ENCODE peak calls at places on chromosomes 1 and 21, in ten cellular contexts. J is breast epithelium, D is GM23338, Q is BJ, F is HL-60, E is psoas muscle, T is GM06990, H is adrenal gland, X is AG09309, A is A549. L is an unnamed sample.

GRCh38 chr1:235624751-235625192 is 24.8 kb downstream of the GNG4 start:
- DNase-seq in D (no peak), H (no peak), E (no peak), J (no peak), A (no peak), X (peak), Q (no peak), F (peak), T (no peak), L (no peak)

GRCh38 chr1:197184190-197184589 is 37.7 kb upstream of the ASPM start:
- DNase-seq in T (no peak), E (no peak), J (no peak), D (no peak), Q (no peak), H (no peak), A (no peak), F (no peak), X (no peak), L (no peak)

GRCh38 chr21:42424848-42425602 is 21.3 kb downstream of the UBASH3A start:
- DNase-seq in X (no peak), D (no peak), J (no peak), H (no peak), F (peak), T (peak), Q (no peak), E (no peak), A (no peak), L (no peak)

GRCh38 chr1:89552481-89553194 is 28.0 kb downstream of the LRRC8B start:
- DNase-seq in J (no peak), A (no peak), H (peak), E (no peak), T (peak), Q (no peak), X (peak), F (peak), D (no peak), L (no peak)

GRCh38 chr1:203420220-203420705 is 55.3 kb upstream of the PRELP start:
- DNase-seq in F (no peak), A (no peak), J (no peak), X (no peak), H (no peak), T (no peak), E (no peak), Q (no peak), D (no peak), L (no peak)

GRCh38 chr1:93613895-93614294 is 67.7 kb downstream of the BCAR3 start:
- DNase-seq in J (no peak), H (peak), Q (no peak), D (no peak), X (no peak), A (no peak), E (no peak), T (no peak), F (no peak), L (no peak)

GRCh38 chr1:216350186-216350585 is 73.1 kb downstream of the USH2A start:
- DNase-seq in X (no peak), F (no peak), E (no peak), H (no peak), A (no peak), J (no peak), Q (no peak), D (no peak), T (no peak), L (no peak)

GRCh38 chr1:31798086-31798432 is 17.8 kb downstream of the SPOCD1 start:
- DNase-seq in Q (no peak), T (no peak), A (no peak), E (no peak), D (no peak), F (no peak), X (no peak), J (peak), H (peak), L (no peak)

GRCh38 chr1:55699151-55699695 is 484.1 kb upstream of the USP24 start:
- DNase-seq in X (no peak), D (no peak), F (no peak), A (no peak), E (no peak), T (no peak), H (no peak), Q (no peak), J (no peak), L (no peak)

GRCh38 chr1:15952317-15953258 is 23.3 kb downstream of the ZBTB17 start:
- DNase-seq in F (peak), J (no peak), D (peak), A (peak), E (no peak), Q (peak), X (peak), H (peak), T (no peak), L (peak)

GRCh38 chr1:29592261-29592615 is 355.9 kb downstream of the PTPRU start:
- DNase-seq in Q (no peak), J (no peak), A (no peak), D (no peak), F (no peak), T (no peak), H (no peak), E (no peak), X (no peak), L (no peak)

DNA sequence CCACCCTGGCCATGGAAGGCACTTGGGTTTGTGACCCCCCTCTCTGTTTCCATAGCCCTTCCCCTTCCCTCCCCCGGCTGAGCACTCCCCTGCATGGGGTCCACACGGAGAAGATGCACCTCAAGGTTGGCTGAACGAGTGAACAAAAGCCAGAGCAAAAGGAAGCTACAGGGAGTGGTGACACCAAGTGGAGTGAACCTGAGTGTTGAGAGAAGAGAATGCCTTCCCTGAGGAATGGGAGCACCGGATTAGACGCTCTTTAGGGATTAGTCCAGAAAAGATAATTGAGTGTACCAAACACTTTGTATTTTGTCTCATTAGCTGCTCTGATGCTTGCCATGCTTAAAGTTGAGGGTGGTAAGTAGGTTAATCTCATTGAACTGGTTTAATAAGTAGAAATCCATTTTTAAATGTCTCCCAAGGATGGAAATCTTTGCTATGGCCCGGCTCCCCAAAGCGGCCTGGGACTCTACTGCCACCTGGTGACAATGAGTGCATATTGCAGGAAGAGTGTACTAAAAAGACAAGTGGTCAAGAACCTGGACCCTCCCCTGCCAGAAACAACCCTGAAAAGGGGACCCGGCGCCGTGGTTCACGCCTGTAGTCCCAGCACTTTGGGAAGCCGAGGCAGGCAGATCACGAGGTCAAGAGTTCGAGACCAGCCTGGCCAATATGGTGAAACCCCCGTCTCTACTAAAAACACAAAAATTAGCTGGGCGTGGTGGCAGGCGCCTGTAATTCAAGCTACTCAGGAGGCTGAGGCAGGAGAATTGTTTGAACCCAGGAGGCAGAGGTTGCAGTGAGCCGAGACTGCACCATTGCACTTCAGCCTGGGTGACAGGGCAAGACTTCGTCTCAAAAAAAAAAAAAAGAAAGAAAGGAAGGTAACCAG is 150.6 kb upstream of the ZC3H12A start:
- DNase-seq in T (no peak), E (no peak), J (no peak), A (peak), X (no peak), D (peak), F (peak), Q (no peak), H (no peak), L (no peak)
- H3K4me3 ChIP-seq in T (no peak), E (no peak), J (no peak), A (no peak), X (no peak), D (no peak), F (no peak), Q (no peak), H (no peak), L (no peak)

GRCh38 chr1:201396859-201397464 is 2.2 kb downstream of the LAD1 start:
- DNase-seq in Q (no peak), D (no peak), H (peak), A (peak), X (no peak), T (no peak), J (peak), E (no peak), F (no peak), L (no peak)
- TF ChIP-seq CTCF in Q (no peak), D (no peak), H (no peak), A (no peak), X (no peak), T (no peak), J (no peak), E (no peak), F (no peak), L (no peak)

DNA sequence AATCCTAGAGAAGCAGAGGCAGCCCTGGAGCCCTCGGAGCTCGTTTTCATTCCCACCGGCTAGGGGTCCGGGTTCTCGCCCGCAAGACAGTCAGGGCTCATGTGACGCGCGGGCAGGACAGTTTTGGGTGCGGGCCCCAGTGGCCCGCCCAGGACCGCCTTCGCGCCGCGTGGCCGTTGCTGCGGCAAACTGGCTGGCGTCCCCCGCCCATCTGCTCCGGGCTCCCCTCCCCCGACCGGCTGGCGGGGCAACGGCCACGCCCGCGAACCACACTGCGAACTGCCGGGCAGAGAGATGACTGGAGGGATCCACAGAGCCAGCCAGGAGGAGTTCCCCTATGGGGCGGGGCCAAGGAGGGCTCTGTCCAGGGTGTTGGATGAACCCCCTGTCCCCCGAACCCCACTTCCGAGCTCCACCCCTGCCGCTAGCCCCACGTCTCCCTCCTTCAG is 899 bp upstream of the HES2 start:
- DNase-seq in J (no peak), D (peak), F (no peak), T (no peak), X (no peak), E (no peak), H (no peak), A (no peak), Q (no peak), L (no peak)
- H3K4me3 ChIP-seq in J (peak), D (peak), F (no peak), T (no peak), X (no peak), E (peak), H (no peak), A (no peak), Q (no peak), L (no peak)

DNA sequence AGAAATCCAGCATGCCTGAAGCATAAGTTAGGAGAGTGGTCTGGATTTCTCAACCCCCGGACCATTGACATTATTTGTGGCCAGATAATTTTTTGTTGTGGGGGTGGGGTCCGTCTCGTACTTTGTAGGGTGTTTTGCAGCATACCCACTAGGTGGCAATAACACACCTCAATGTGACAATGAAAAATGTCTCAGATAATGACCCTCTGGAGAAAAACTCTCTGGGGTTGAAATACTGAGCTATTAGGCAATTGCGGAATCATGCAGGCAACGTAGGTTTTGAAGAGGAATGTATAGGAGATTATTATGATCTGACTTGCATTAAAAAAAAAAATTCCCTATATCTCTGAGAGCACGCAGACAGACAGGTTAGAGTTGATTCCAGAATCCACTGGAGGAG is 25.3 kb upstream of the RRP15 start:
- DNase-seq in X (no peak), A (peak), J (no peak), E (no peak), Q (no peak), D (peak), H (no peak), T (no peak), F (peak), L (no peak)
- TF ChIP-seq CTCF in X (peak), A (peak), J (no peak), E (no peak), Q (peak), D (peak), H (no peak), T (peak), F (peak), L (peak)

DNA sequence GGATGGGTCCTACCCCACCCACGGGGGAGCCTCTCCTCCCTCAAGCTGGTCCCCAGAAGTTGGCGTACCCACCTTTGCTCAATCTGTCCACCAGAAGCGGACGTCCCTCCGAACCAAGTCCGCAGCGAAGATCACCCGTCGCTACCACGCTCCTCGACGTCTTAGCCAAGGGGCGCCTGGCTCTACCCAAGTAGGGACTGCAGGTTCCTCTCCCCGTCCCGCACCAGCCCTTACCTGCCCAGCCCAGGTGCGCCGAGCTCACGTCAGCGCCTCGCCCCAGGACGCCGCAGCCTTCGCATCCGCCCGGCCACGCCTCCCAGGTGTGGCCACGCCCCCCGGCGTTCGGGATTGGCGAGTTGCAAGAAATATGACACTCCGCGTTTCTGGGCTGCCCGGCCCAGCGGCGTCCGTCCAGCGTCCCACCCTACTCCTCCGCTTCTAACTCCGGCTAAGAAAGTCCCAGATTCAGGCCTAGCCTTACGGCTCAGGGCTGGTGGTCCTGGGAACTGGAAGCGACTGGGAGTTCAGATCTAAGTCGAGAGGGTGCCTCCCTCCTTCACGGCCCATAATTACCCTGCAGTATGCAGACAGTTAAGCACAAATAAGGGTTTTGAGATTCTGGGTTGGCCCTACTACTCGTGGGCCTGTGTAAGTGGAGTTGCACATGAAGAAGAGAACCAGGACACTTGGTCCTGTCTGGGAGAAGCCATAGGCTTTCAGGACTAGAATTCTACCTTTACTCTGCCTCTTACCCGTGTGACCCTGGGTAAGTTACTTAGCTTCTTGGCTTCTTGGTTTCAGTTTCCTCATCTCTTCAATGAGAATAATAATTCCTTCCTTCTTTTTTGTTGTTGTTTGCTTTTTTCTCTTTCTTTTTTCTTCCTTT is at the start of gene IRF6:
- DNase-seq in T (peak), H (peak), A (peak), J (peak), F (peak), E (peak), D (peak), X (no peak), Q (no peak), L (no peak)
- H3K4me3 ChIP-seq in T (peak), H (peak), A (peak), J (peak), F (no peak), E (peak), D (peak), X (peak), Q (peak), L (peak)

DNA sequence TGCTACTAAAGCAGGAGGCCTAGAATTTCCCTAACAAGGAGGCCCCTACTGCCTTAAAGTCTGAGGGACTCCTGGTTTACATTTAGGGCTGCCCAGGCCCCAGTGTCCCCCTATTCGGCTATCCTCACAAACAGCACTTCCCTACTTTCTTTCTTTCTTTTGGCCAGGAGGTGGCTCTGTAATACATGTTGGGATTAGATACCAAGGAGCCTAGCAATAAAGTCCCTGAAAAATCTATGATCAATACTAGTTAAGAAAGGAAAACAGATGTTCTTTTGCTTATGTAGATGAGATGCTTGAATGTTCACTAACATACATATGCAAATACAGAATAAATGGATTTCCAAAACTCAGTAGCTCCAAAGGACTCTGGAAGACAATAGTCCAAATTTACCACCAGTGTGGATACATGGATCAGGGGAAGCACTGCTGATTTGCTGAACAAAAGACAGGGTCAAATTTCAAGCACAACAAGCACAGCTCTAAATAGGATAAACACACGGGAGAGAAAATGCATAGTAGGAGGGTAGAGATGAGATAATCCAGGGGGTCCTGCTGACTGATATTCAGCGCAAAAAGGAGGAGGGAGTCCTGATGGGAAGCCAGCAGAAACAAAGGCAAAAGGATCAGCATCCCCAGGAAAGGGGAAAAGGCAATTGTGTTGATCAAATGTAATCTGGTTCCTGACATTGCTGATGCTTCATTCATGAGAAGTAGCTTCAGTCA is 240.0 kb downstream of the NUF2 start:
- DNase-seq in A (no peak), E (no peak), Q (no peak), H (no peak), X (no peak), F (no peak), D (peak), T (no peak), J (no peak), L (no peak)
- TF ChIP-seq CTCF in A (no peak), E (peak), Q (peak), H (peak), X (peak), F (no peak), D (peak), T (no peak), J (no peak), L (peak)

GRCh38 chr1:24503870-24504523 is 1.4 kb downstream of the RCAN3 start:
- DNase-seq in A (no peak), J (no peak), D (no peak), H (no peak), T (no peak), X (no peak), E (no peak), F (no peak), Q (no peak), L (no peak)
- H3K4me3 ChIP-seq in A (peak), J (peak), D (peak), H (no peak), T (no peak), X (no peak), E (peak), F (no peak), Q (no peak), L (no peak)

L was measured in HFF-Myc.